ENCODE peak calls at places on chromosome 10, in ten cellular contexts. One of them, this sample, is unnamed.
A peak's percentile ranks its signal among the peaks of the same experiment; 100 is the strongest.

GRCh38 chr10:112991888-112992491 is 41.9 kb downstream of the TCF7L2 start:
- DNase-seq in upper lobe of left lung: no peak
- DNase-seq in psoas muscle: no peak
- DNase-seq in mammary epithelial cell: peak; percentile 96
- DNase-seq in left ventricle myocardium inferior: no peak
- DNase-seq in Peyer's patch: no peak
- DNase-seq in cardiac muscle cell: no peak
- DNase-seq in right atrium auricular region: no peak
- DNase-seq in mucosa of descending colon: no peak
- DNase-seq in sigmoid colon: no peak
- DNase-seq in this sample: no peak

GRCh38 chr10:78320990-78321389 is 287.3 kb downstream of the RPS24 start:
- DNase-seq in upper lobe of left lung: no peak
- DNase-seq in psoas muscle: no peak
- DNase-seq in mammary epithelial cell: no peak
- DNase-seq in left ventricle myocardium inferior: no peak
- DNase-seq in Peyer's patch: no peak
- DNase-seq in cardiac muscle cell: no peak
- DNase-seq in right atrium auricular region: peak; percentile 13
- DNase-seq in mucosa of descending colon: no peak
- DNase-seq in sigmoid colon: no peak
- DNase-seq in this sample: no peak

GRCh38 chr10:69318087-69318996 is 40.0 kb downstream of the HK1 start:
- DNase-seq in upper lobe of left lung: peak; percentile 94
- DNase-seq in psoas muscle: peak; percentile 96
- DNase-seq in mammary epithelial cell: peak; percentile 88
- DNase-seq in left ventricle myocardium inferior: peak; percentile 93
- DNase-seq in Peyer's patch: peak; percentile 89
- DNase-seq in cardiac muscle cell: peak; percentile 95
- DNase-seq in right atrium auricular region: peak; percentile 87
- DNase-seq in mucosa of descending colon: peak; percentile 96
- DNase-seq in sigmoid colon: peak; percentile 96
- DNase-seq in this sample: peak; percentile 85

GRCh38 chr10:7391748-7392147 is 19.1 kb downstream of the SFMBT2 start:
- DNase-seq in upper lobe of left lung: no peak
- DNase-seq in psoas muscle: no peak
- DNase-seq in mammary epithelial cell: no peak
- DNase-seq in left ventricle myocardium inferior: no peak
- DNase-seq in Peyer's patch: no peak
- DNase-seq in cardiac muscle cell: no peak
- DNase-seq in right atrium auricular region: no peak
- DNase-seq in mucosa of descending colon: no peak
- DNase-seq in sigmoid colon: no peak
- DNase-seq in this sample: no peak

GRCh38 chr10:8105932-8106331 is 51.4 kb downstream of the GATA3 start:
- DNase-seq in upper lobe of left lung: no peak
- DNase-seq in psoas muscle: no peak
- DNase-seq in mammary epithelial cell: no peak
- DNase-seq in left ventricle myocardium inferior: no peak
- DNase-seq in Peyer's patch: no peak
- DNase-seq in cardiac muscle cell: no peak
- DNase-seq in right atrium auricular region: no peak
- DNase-seq in mucosa of descending colon: no peak
- DNase-seq in sigmoid colon: no peak
- DNase-seq in this sample: no peak

GRCh38 chr10:132248455-132249231 is 59.1 kb downstream of the STK32C start:
- DNase-seq in upper lobe of left lung: peak; percentile 57
- DNase-seq in psoas muscle: peak; percentile 85
- DNase-seq in mammary epithelial cell: peak; percentile 9
- DNase-seq in left ventricle myocardium inferior: no peak
- DNase-seq in Peyer's patch: peak; percentile 33
- DNase-seq in cardiac muscle cell: peak; percentile 60
- DNase-seq in right atrium auricular region: no peak
- DNase-seq in mucosa of descending colon: peak; percentile 84
- DNase-seq in sigmoid colon: no peak
- DNase-seq in this sample: peak; percentile 60

GRCh38 chr10:28457110-28457509 is 75.8 kb upstream of the WAC start:
- DNase-seq in upper lobe of left lung: no peak
- DNase-seq in psoas muscle: no peak
- DNase-seq in mammary epithelial cell: no peak
- DNase-seq in left ventricle myocardium inferior: no peak
- DNase-seq in Peyer's patch: no peak
- DNase-seq in cardiac muscle cell: no peak
- DNase-seq in right atrium auricular region: no peak
- DNase-seq in mucosa of descending colon: no peak
- DNase-seq in sigmoid colon: no peak
- DNase-seq in this sample: no peak

GRCh38 chr10:125768217-125768616 is 7.4 kb downstream of the MMP21 start:
- DNase-seq in upper lobe of left lung: no peak
- DNase-seq in psoas muscle: no peak
- DNase-seq in mammary epithelial cell: no peak
- DNase-seq in left ventricle myocardium inferior: no peak
- DNase-seq in Peyer's patch: no peak
- DNase-seq in cardiac muscle cell: peak; percentile 33
- DNase-seq in right atrium auricular region: no peak
- DNase-seq in mucosa of descending colon: no peak
- DNase-seq in sigmoid colon: no peak
- DNase-seq in this sample: no peak

GRCh38 chr10:2938869-2939268 is 128.5 kb upstream of the PFKP start:
- DNase-seq in upper lobe of left lung: no peak
- DNase-seq in psoas muscle: no peak
- DNase-seq in mammary epithelial cell: no peak
- DNase-seq in left ventricle myocardium inferior: no peak
- DNase-seq in Peyer's patch: no peak
- DNase-seq in cardiac muscle cell: no peak
- DNase-seq in right atrium auricular region: no peak
- DNase-seq in mucosa of descending colon: no peak
- DNase-seq in sigmoid colon: no peak
- DNase-seq in this sample: no peak

GRCh38 chr10:64173826-64174225 is 652.6 kb downstream of the REEP3 start:
- DNase-seq in upper lobe of left lung: no peak
- DNase-seq in psoas muscle: no peak
- DNase-seq in mammary epithelial cell: no peak
- DNase-seq in left ventricle myocardium inferior: no peak
- DNase-seq in Peyer's patch: no peak
- DNase-seq in cardiac muscle cell: no peak
- DNase-seq in right atrium auricular region: no peak
- DNase-seq in mucosa of descending colon: no peak
- DNase-seq in sigmoid colon: no peak
- DNase-seq in this sample: no peak

GRCh38 chr10:121910673-121911420 is 17.0 kb downstream of the ATE1 start:
- DNase-seq in upper lobe of left lung: no peak
- DNase-seq in psoas muscle: no peak
- DNase-seq in mammary epithelial cell: peak; percentile 27
- DNase-seq in left ventricle myocardium inferior: no peak
- DNase-seq in Peyer's patch: no peak
- DNase-seq in cardiac muscle cell: no peak
- DNase-seq in right atrium auricular region: no peak
- DNase-seq in mucosa of descending colon: no peak
- DNase-seq in sigmoid colon: no peak
- DNase-seq in this sample: no peak

GRCh38 chr10:77548157-77548556 is 89.5 kb downstream of the KCNMA1 start:
- DNase-seq in upper lobe of left lung: peak; percentile 35
- DNase-seq in psoas muscle: peak; percentile 82
- DNase-seq in mammary epithelial cell: no peak
- DNase-seq in left ventricle myocardium inferior: no peak
- DNase-seq in Peyer's patch: no peak
- DNase-seq in cardiac muscle cell: no peak
- DNase-seq in right atrium auricular region: no peak
- DNase-seq in mucosa of descending colon: peak; percentile 70
- DNase-seq in sigmoid colon: no peak
- DNase-seq in this sample: no peak

DNA sequence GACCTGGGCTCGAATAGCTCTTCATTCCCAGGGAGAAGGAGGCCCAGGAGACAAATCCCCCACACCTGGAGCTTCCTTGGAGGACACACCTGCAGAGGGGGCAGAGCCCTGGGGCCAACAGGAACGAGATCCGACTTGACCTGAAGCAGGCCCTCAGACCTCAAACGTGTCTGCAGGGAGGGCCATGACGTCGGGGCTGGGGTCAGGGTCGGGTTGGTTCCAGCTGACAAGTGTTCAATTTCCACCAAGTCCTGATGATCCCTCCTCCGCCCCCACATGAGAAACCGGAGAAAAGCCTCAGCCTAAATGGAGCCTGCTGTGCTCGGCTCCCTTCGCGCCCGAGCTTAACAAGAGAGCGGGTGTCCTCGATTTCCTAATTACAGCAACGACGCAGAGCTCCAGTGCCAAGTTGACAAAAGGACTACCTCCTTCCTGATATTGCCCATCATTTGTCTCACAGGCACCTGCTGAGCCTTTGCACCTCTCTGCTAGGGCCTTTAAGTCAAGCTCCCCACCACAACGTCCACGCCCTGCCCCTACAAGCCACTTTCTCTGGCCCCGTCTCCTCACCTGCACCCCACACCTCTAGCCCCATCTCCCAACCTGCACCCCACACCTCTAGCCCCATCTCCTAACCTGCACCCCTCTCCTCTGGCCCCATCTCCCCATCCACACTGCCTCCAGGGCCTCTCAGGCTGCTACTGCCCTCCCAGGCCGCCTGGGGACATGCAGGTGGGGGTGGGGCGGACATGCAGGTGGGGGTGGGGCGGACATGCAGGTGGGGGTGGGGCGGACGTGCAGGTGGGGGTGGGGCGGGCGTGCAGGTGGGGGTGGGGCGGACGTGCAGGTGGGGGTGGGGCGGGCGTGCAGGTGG is 519.4 kb downstream of the GLRX3 start:
- DNase-seq in upper lobe of left lung: no peak
- DNase-seq in psoas muscle: no peak
- DNase-seq in mammary epithelial cell: no peak
- DNase-seq in left ventricle myocardium inferior: no peak
- DNase-seq in Peyer's patch: no peak
- DNase-seq in cardiac muscle cell: no peak
- DNase-seq in right atrium auricular region: peak; percentile 34
- DNase-seq in mucosa of descending colon: no peak
- DNase-seq in sigmoid colon: no peak
- DNase-seq in this sample: no peak
- H3K4me1 ChIP-seq in upper lobe of left lung: no peaks in the 10 kb centered on the region
- H3K4me1 ChIP-seq in psoas muscle: no peaks in the 10 kb centered on the region
- H3K4me1 ChIP-seq in mammary epithelial cell: no peaks in the 10 kb centered on the region
- H3K4me1 ChIP-seq in left ventricle myocardium inferior: no peaks in the 10 kb centered on the region
- H3K4me1 ChIP-seq in Peyer's patch: no peaks in the 10 kb centered on the region
- H3K4me1 ChIP-seq in cardiac muscle cell: no peaks in the 10 kb centered on the region
- H3K4me1 ChIP-seq in right atrium auricular region: no peaks in the 10 kb centered on the region
- H3K4me1 ChIP-seq in mucosa of descending colon: no peaks in the 10 kb centered on the region
- H3K4me1 ChIP-seq in sigmoid colon: no peaks in the 10 kb centered on the region
- H3K4me1 ChIP-seq in this sample: no peaks in the 10 kb centered on the region

GRCh38 chr10:5927306-5927705 is 37.3 kb downstream of the FBH1 start:
- DNase-seq in upper lobe of left lung: no peak
- DNase-seq in psoas muscle: no peak
- DNase-seq in mammary epithelial cell: no peak
- DNase-seq in left ventricle myocardium inferior: no peak
- DNase-seq in Peyer's patch: no peak
- DNase-seq in cardiac muscle cell: no peak
- DNase-seq in right atrium auricular region: no peak
- DNase-seq in mucosa of descending colon: no peak
- DNase-seq in sigmoid colon: no peak
- DNase-seq in this sample: no peak

GRCh38 chr10:5929442-5929841 is 39.4 kb downstream of the FBH1 start:
- DNase-seq in upper lobe of left lung: no peak
- DNase-seq in psoas muscle: no peak
- DNase-seq in mammary epithelial cell: no peak
- DNase-seq in left ventricle myocardium inferior: no peak
- DNase-seq in Peyer's patch: no peak
- DNase-seq in cardiac muscle cell: no peak
- DNase-seq in right atrium auricular region: no peak
- DNase-seq in mucosa of descending colon: no peak
- DNase-seq in sigmoid colon: no peak
- DNase-seq in this sample: no peak

GRCh38 chr10:5921746-5922145 is 31.7 kb downstream of the FBH1 start:
- DNase-seq in upper lobe of left lung: no peak
- DNase-seq in psoas muscle: no peak
- DNase-seq in mammary epithelial cell: no peak
- DNase-seq in left ventricle myocardium inferior: no peak
- DNase-seq in Peyer's patch: no peak
- DNase-seq in cardiac muscle cell: no peak
- DNase-seq in right atrium auricular region: no peak
- DNase-seq in mucosa of descending colon: no peak
- DNase-seq in sigmoid colon: no peak
- DNase-seq in this sample: no peak

GRCh38 chr10:5919568-5919967 is 29.5 kb downstream of the FBH1 start:
- DNase-seq in upper lobe of left lung: no peak
- DNase-seq in psoas muscle: no peak
- DNase-seq in mammary epithelial cell: no peak
- DNase-seq in left ventricle myocardium inferior: no peak
- DNase-seq in Peyer's patch: no peak
- DNase-seq in cardiac muscle cell: no peak
- DNase-seq in right atrium auricular region: no peak
- DNase-seq in mucosa of descending colon: no peak
- DNase-seq in sigmoid colon: no peak
- DNase-seq in this sample: no peak

GRCh38 chr10:5924889-5925288 is 34.8 kb downstream of the FBH1 start:
- DNase-seq in upper lobe of left lung: no peak
- DNase-seq in psoas muscle: no peak
- DNase-seq in mammary epithelial cell: no peak
- DNase-seq in left ventricle myocardium inferior: no peak
- DNase-seq in Peyer's patch: no peak
- DNase-seq in cardiac muscle cell: no peak
- DNase-seq in right atrium auricular region: no peak
- DNase-seq in mucosa of descending colon: no peak
- DNase-seq in sigmoid colon: no peak
- DNase-seq in this sample: no peak
- H3K36me3 ChIP-seq in upper lobe of left lung: peaks cover 88% of the 10 kb centered on the region
- H3K36me3 ChIP-seq in psoas muscle: peaks cover 29% of the 10 kb centered on the region
- H3K36me3 ChIP-seq in mammary epithelial cell: peaks cover 56% of the 10 kb centered on the region
- H3K36me3 ChIP-seq in left ventricle myocardium inferior: peaks cover 100% of the 10 kb centered on the region
- H3K36me3 ChIP-seq in Peyer's patch: no peaks in the 10 kb centered on the region
- H3K36me3 ChIP-seq in cardiac muscle cell: peaks cover 92% of the 10 kb centered on the region
- H3K36me3 ChIP-seq in right atrium auricular region: peaks cover 99% of the 10 kb centered on the region
- H3K36me3 ChIP-seq in mucosa of descending colon: peaks cover 9% of the 10 kb centered on the region
- H3K36me3 ChIP-seq in sigmoid colon: peaks cover 76% of the 10 kb centered on the region
- H3K36me3 ChIP-seq in this sample: no peaks in the 10 kb centered on the region

DNA sequence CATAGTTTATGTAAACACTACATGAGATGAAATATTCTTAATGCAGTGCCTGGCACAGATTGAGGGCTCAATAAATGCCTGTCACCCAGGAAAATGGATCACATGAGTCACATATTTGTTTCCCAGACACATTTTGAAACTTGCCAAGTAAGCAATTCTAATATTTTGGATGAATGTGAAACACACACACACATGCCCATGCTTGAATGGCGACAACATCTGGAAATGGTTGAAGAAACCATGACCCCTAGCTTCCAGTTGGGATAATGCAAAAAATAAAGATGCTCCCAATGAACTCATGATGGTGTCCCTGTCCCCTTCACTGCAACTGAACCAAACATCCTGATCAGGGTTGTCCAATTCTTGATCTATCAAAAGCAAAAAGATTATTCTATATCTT is 797.3 kb downstream of the XPNPEP1 start:
- DNase-seq in upper lobe of left lung: no peak
- DNase-seq in psoas muscle: no peak
- DNase-seq in mammary epithelial cell: no peak
- DNase-seq in left ventricle myocardium inferior: no peak
- DNase-seq in Peyer's patch: no peak
- DNase-seq in cardiac muscle cell: no peak
- DNase-seq in right atrium auricular region: no peak
- DNase-seq in mucosa of descending colon: no peak
- DNase-seq in sigmoid colon: no peak
- DNase-seq in this sample: no peak
- TF ChIP-seq CTCF in upper lobe of left lung: no peak
- TF ChIP-seq CTCF in psoas muscle: no peak
- TF ChIP-seq CTCF in mammary epithelial cell: no peak
- TF ChIP-seq CTCF in left ventricle myocardium inferior: no peak
- TF ChIP-seq CTCF in Peyer's patch: peak; percentile 9
- TF ChIP-seq CTCF in cardiac muscle cell: no peak
- TF ChIP-seq CTCF in right atrium auricular region: no peak
- TF ChIP-seq CTCF in mucosa of descending colon: no peak
- TF ChIP-seq CTCF in sigmoid colon: no peak
- TF ChIP-seq CTCF in this sample: peak; percentile 10

GRCh38 chr10:48639646-48640045 is 34.8 kb upstream of the ARHGAP22 start:
- DNase-seq in upper lobe of left lung: no peak
- DNase-seq in psoas muscle: no peak
- DNase-seq in mammary epithelial cell: no peak
- DNase-seq in left ventricle myocardium inferior: no peak
- DNase-seq in Peyer's patch: no peak
- DNase-seq in cardiac muscle cell: no peak
- DNase-seq in right atrium auricular region: no peak
- DNase-seq in mucosa of descending colon: no peak
- DNase-seq in sigmoid colon: no peak
- DNase-seq in this sample: no peak
- H3K4me1 ChIP-seq in upper lobe of left lung: no peaks in the 10 kb centered on the region
- H3K4me1 ChIP-seq in psoas muscle: no peaks in the 10 kb centered on the region
- H3K4me1 ChIP-seq in mammary epithelial cell: no peaks in the 10 kb centered on the region
- H3K4me1 ChIP-seq in left ventricle myocardium inferior: peaks cover 9% of the 10 kb centered on the region
- H3K4me1 ChIP-seq in Peyer's patch: no peaks in the 10 kb centered on the region
- H3K4me1 ChIP-seq in cardiac muscle cell: no peaks in the 10 kb centered on the region
- H3K4me1 ChIP-seq in right atrium auricular region: no peaks in the 10 kb centered on the region
- H3K4me1 ChIP-seq in mucosa of descending colon: peaks cover 2% of the 10 kb centered on the region
- H3K4me1 ChIP-seq in sigmoid colon: no peaks in the 10 kb centered on the region
- H3K4me1 ChIP-seq in this sample: no peaks in the 10 kb centered on the region